ENCODE peak calls at places on chromosomes 4 and X, in eight cellular contexts. G is CD8-positive, alpha-beta memory T cell; L is naive thymus-derived CD4-positive, alpha-beta T cell; B is adrenal gland; D is transverse colon; Q is fibroblast of lung; I is GM23338; V is IMR-90. P is an unnamed sample.
A peak's percentile ranks its signal among the peaks of the same experiment; 100 is the strongest.

GRCh38 chr4:78612398-78613005 is 60.9 kb downstream of the ANXA3 start:
- DNase-seq in Q (peak; percentile 45), B (peak; percentile 37), D (peak; percentile 26), I (peak; percentile 58), L (no peak), G (no peak), V (peak; percentile 61), P (no peak)

GRCh38 chr4:139279723-139280620 is at the start of gene MGARP:
- DNase-seq in V (peak; percentile 30), L (no peak), Q (peak; percentile 51), B (peak; percentile 81), G (peak; percentile 21), I (peak; percentile 93), D (no peak), P (no peak)

GRCh38 chr4:26912810-26913209 is 52.2 kb downstream of the STIM2 start:
- DNase-seq in I (no peak), Q (no peak), V (no peak), B (no peak), L (no peak), G (no peak), D (no peak), P (no peak)

GRCh38 chrX:15672886-15673285 is 8.3 kb upstream of the CLTRN start:
- DNase-seq in B (no peak), I (no peak), G (no peak), V (no peak), Q (no peak), D (no peak), L (no peak), P (no peak)

GRCh38 chr4:39274503-39274902 is 91.7 kb downstream of the RFC1 start:
- DNase-seq in D (no peak), L (no peak), V (no peak), I (no peak), G (no peak), B (no peak), Q (no peak), P (no peak)

GRCh38 chr4:186203391-186203802 is 12.0 kb downstream of the CYP4V2 start:
- DNase-seq in I (no peak), D (no peak), Q (no peak), L (peak; percentile 53), G (no peak), B (no peak), V (peak; percentile 12), P (no peak)

GRCh38 chr4:141605425-141605856 is 30.9 kb upstream of the IL15 start:
- DNase-seq in L (no peak), D (no peak), Q (no peak), B (no peak), I (no peak), V (no peak), G (no peak), P (no peak)

GRCh38 chrX:28847423-28847822 is 260.2 kb downstream of the IL1RAPL1 start:
- DNase-seq in V (peak; percentile 80), Q (peak; percentile 76), D (no peak), L (no peak), I (no peak), G (no peak), B (no peak), P (no peak)

GRCh38 chrX:47651043-47651905 is 911 bp upstream of the ELK1 start:
- DNase-seq in V (no peak), I (no peak), L (no peak), B (no peak), Q (no peak), D (no peak), G (no peak), P (no peak)

GRCh38 chr4:100581337-100581736 is 63.5 kb upstream of the EMCN start:
- DNase-seq in V (no peak), B (no peak), Q (no peak), D (no peak), L (no peak), I (no peak), G (no peak), P (no peak)

GRCh38 chrX:24231169-24231568 is 81.6 kb downstream of the ZFX start:
- DNase-seq in D (no peak), I (no peak), V (peak; percentile 93), G (no peak), Q (peak; percentile 91), L (no peak), B (peak; percentile 56), P (no peak)

GRCh38 chr4:85370400-85371032 is 104.4 kb upstream of the ARHGAP24 start:
- DNase-seq in B (peak; percentile 28), Q (peak; percentile 20), V (peak; percentile 18), D (peak; percentile 24), L (no peak), G (no peak), I (peak; percentile 69), P (no peak)

GRCh38 chrX:129721870-129722269 is 16.9 kb upstream of the XPNPEP2 start:
- DNase-seq in V (no peak), B (no peak), Q (no peak), I (no peak), D (no peak), L (no peak), G (no peak), P (no peak)

GRCh38 chr4:36165256-36166005 is 78.9 kb downstream of the ARAP2 start:
- DNase-seq in I (no peak), Q (peak; percentile 63), V (peak; percentile 28), G (no peak), D (no peak), B (no peak), L (no peak), P (no peak)

GRCh38 chr4:128166982-128167381 is 105.9 kb downstream of the LARP1B start:
- DNase-seq in Q (no peak), B (no peak), I (no peak), G (no peak), L (no peak), V (no peak), D (no peak), P (no peak)

GRCh38 chr4:128163177-128164117 is 102.3 kb downstream of the LARP1B start:
- DNase-seq in G (no peak), D (no peak), V (peak; percentile 87), Q (peak; percentile 86), L (no peak), I (peak; percentile 74), B (no peak), P (no peak)

GRCh38 chr4:128169245-128169644 is 108.1 kb downstream of the LARP1B start:
- DNase-seq in L (no peak), I (no peak), D (no peak), Q (no peak), V (no peak), G (no peak), B (no peak), P (no peak)

DNA sequence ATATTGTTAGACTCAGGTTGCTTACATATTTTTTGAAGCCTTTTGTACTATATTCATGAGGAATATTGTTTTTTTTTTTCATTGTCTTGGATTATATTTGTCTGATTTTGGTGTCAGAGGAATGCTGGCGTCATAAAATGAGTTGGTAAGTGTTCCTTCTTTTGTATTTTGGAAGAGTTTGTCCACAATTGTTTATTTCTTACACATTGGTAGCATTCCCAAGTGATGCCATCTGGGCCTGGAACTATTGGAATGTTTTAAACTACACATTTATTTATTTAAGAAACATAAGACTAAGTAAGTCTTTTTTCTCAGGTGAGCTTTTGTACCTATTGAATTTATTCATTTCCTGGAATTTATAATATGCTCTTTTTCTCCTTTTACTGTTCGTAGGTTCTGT is 107.6 kb downstream of the LARP1B start:
- DNase-seq in Q (no peak), L (no peak), D (no peak), G (no peak), I (no peak), V (no peak), B (no peak), P (no peak)
- H3K4me1 ChIP-seq in Q (no peaks in the 10 kb centered on the region), L (no peaks in the 10 kb centered on the region), D (no peaks in the 10 kb centered on the region), G (no peaks in the 10 kb centered on the region), I (no peaks in the 10 kb centered on the region), V (peaks cover 1% of the 10 kb centered on the region), B (no peaks in the 10 kb centered on the region), P (no peaks in the 10 kb centered on the region)

DNA sequence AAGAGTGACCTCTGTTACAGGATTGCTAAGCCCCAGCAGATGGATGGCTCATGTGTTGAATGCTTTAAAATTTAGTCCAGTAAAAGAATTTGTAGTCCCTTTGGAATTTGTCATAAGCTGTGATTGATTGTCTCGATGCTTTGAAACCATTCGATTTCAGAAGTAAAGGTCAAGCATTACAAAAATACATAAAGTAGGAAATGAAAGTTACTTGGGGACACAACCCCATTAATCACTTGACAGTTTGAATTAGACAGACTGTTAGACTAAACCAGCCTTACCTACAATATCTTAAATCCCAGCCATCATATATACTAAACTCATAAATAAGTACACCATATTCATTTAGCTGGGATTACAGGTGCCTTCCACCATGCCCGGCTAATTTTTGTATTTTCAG is 6.6 kb downstream of the REST start:
- DNase-seq in V (no peak), L (no peak), I (no peak), G (no peak), B (no peak), Q (no peak), D (no peak), P (no peak)
- H3K36me3 ChIP-seq in V (peaks cover 17% of the 10 kb centered on the region), L (peaks cover 8% of the 10 kb centered on the region), I (peaks cover 18% of the 10 kb centered on the region), G (no peaks in the 10 kb centered on the region), B (peaks cover 3% of the 10 kb centered on the region), Q (no peaks in the 10 kb centered on the region), D (no peaks in the 10 kb centered on the region), P (no peaks in the 10 kb centered on the region)

GRCh38 chr4:8230033-8230432 is 30.9 kb downstream of the SH3TC1 start:
- DNase-seq in D (no peak), Q (no peak), V (no peak), G (no peak), B (no peak), L (no peak), I (no peak), P (no peak)

GRCh38 chr4:8227771-8228318 is 28.8 kb downstream of the SH3TC1 start:
- DNase-seq in D (no peak), V (no peak), B (no peak), Q (no peak), G (no peak), L (no peak), I (no peak), P (no peak)

GRCh38 chr4:8227201-8227770 is 28.2 kb downstream of the SH3TC1 start:
- DNase-seq in G (no peak), I (no peak), D (no peak), V (no peak), B (no peak), L (no peak), Q (no peak), P (no peak)

GRCh38 chr4:8229341-8229975 is 30.4 kb downstream of the SH3TC1 start:
- DNase-seq in V (no peak), I (no peak), L (no peak), D (no peak), B (no peak), G (no peak), Q (no peak), P (no peak)

GRCh38 chr4:8228319-8229250 is 29.5 kb downstream of the SH3TC1 start:
- DNase-seq in L (peak; percentile 79), D (peak; percentile 84), V (peak; percentile 86), G (peak; percentile 54), Q (peak; percentile 87), I (no peak), B (peak; percentile 88), P (no peak)
- H3K27ac ChIP-seq in L (peak overlapping the region; percentile 55), D (no peak overlapping the region), V (no peak overlapping the region), G (no peak overlapping the region), Q (peak overlapping the region; percentile 14), I (no peak overlapping the region), B (no peak overlapping the region), P (no peak overlapping the region)

DNA sequence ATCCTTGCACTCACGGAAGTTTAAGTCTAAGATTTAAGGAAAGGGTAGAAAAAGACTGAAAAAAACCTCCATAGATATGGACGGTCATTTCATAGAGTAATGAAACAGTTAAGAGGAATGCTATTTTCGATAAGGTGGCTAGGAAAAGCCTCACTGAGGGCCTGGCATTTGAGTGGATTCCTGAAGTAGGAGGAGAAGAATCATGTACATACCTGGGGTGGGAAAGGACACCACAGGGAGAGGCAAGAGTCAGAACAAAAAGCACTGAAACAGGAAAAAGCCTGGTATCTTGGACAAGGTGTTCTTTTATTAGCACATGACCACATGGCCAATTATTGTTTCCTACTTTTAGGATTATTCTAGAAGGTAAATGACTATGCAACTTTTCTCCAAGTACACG is 547.2 kb upstream of the DIPK2B start:
- DNase-seq in L (no peak), D (no peak), G (no peak), I (no peak), B (no peak), V (no peak), Q (peak; percentile 67), P (no peak)
- H3K4me1 ChIP-seq in L (peaks cover 20% of the 10 kb centered on the region), D (no peaks in the 10 kb centered on the region), G (peaks cover 4% of the 10 kb centered on the region), I (peaks cover 9% of the 10 kb centered on the region), B (no peaks in the 10 kb centered on the region), V (peaks cover 5% of the 10 kb centered on the region), Q (peaks cover 13% of the 10 kb centered on the region), P (no peaks in the 10 kb centered on the region)